ENCODE peak calls at places on chromosomes 16 and 17, in four cellular contexts. D is hypothalamus, F is hippocampal formation, J is NCI-H1105 treated with DMSO at 0.1 percent for 48 hours. U is an unnamed sample.

GRCh38 chr17:82647593-82648164 is 565 bp downstream of the WDR45B start:
- DNase-seq in D (no peak), F (no peak), J (no peak), U (peak; percentile 61)

GRCh38 chr17:8563981-8564602 is 66.4 kb downstream of the MYH10 start:
- DNase-seq in D (no peak), F (no peak), J (no peak), U (no peak)

GRCh38 chr17:80839401-80839800 is 152.2 kb upstream of the CHMP6 start:
- DNase-seq in D (no peak), F (peak; percentile 26), J (no peak), U (peak; percentile 84)

GRCh38 chr17:33322063-33322462 is 29.0 kb upstream of the ASIC2 start:
- DNase-seq in D (no peak), F (no peak), J (no peak), U (no peak)

GRCh38 chr16:84286568-84287220 is 8.0 kb upstream of the WFDC1 start:
- DNase-seq in D (no peak), F (no peak), J (no peak), U (no peak)

GRCh38 chr17:78875738-78876597 is 27.0 kb downstream of the CEP295NL start:
- DNase-seq in D (no peak), F (no peak), J (no peak), U (no peak)

GRCh38 chr16:5605404-5605803 is 507.8 kb upstream of the EEF2KMT start:
- DNase-seq in D (no peak), F (no peak), J (no peak), U (no peak)

GRCh38 chr17:33209671-33210070 is 83.4 kb downstream of the ASIC2 start:
- DNase-seq in D (no peak), F (no peak), J (no peak), U (no peak)

GRCh38 chr17:10725262-10725661 is 4.6 kb downstream of the TMEM220 start:
- DNase-seq in D (no peak), F (no peak), J (no peak), U (no peak)

GRCh38 chr17:50426814-50427787 is 1.1 kb downstream of the ACSF2 start:
- DNase-seq in D (no peak), F (no peak), J (no peak), U (peak; percentile 59)

GRCh38 chr17:13362341-13363122 is 239.2 kb downstream of the HS3ST3A1 start:
- DNase-seq in D (no peak), F (no peak), J (no peak), U (peak; percentile 3)

GRCh38 chr17:40598928-40599627 is 33.8 kb upstream of the CCR7 start:
- DNase-seq in D (no peak), F (no peak), J (no peak), U (no peak)

GRCh38 chr17:21470861-21471260 is 94.7 kb downstream of the KCNJ12 start:
- DNase-seq in D (no peak), F (no peak), J (no peak), U (no peak)

GRCh38 chr17:19384723-19385391 is 2.1 kb downstream of the MFAP4 start:
- DNase-seq in D (peak; percentile 86), F (peak; percentile 90), J (peak; percentile 11), U (peak; percentile 89)

GRCh38 chr16:87550510-87550961 is 51.8 kb upstream of the JPH3 start:
- DNase-seq in D (no peak), F (peak; percentile 11), J (no peak), U (no peak)

GRCh38 chr16:24246911-24247607 is 9.1 kb upstream of the CACNG3 start:
- DNase-seq in D (no peak), F (no peak), J (no peak), U (no peak)

GRCh38 chr16:15779664-15780351 is 77.0 kb downstream of the MYH11 start:
- DNase-seq in D (no peak), F (no peak), J (no peak), U (no peak)

U was measured in NCI-H69.